ENCODE peak calls at places on chromosomes 13 and 19, in five cellular contexts. F is heart right ventricle; W is IMR-90; B is CD8-positive, alpha-beta memory T cell; T is heart left ventricle. R is an unnamed sample.

GRCh38 chr13:60410299-60410698 is 13.3 kb downstream of the TDRD3 start:
- DNase-seq in B (no peak), F (no peak), W (no peak), T (no peak), R (no peak)

GRCh38 chr19:35975608-35976214 is 19.3 kb upstream of the SDHAF1 start:
- DNase-seq in T (no peak), W (peak; percentile 26), F (no peak), B (no peak), R (no peak)

GRCh38 chr19:38978315-38978689 is 2.8 kb upstream of the FBXO17 start:
- DNase-seq in T (no peak), F (no peak), W (no peak), B (no peak), R (no peak)

GRCh38 chr19:55229789-55230182 is 1.2 kb upstream of the TMEM86B start:
- DNase-seq in B (no peak), F (no peak), T (peak; percentile 14), W (no peak), R (no peak)

GRCh38 chr19:10335149-10336053 is 2.1 kb upstream of the RAVER1 start:
- DNase-seq in W (no peak), F (peak; percentile 58), T (peak; percentile 38), B (no peak), R (no peak)

GRCh38 chr13:73465629-73465974 is 406.8 kb downstream of the KLF5 start:
- DNase-seq in W (peak; percentile 42), F (no peak), B (no peak), T (no peak), R (no peak)

GRCh38 chr19:47713046-47714021 is at the start of gene EHD2:
- DNase-seq in W (peak; percentile 76), F (peak; percentile 86), T (peak; percentile 84), B (peak; percentile 37), R (peak; percentile 85)

GRCh38 chr13:66559093-66559492 is 671.0 kb downstream of the PCDH9 start:
- DNase-seq in T (no peak), W (peak; percentile 72), B (no peak), F (no peak), R (no peak)

GRCh38 chr19:11225815-11226214 is 13.6 kb upstream of the ANGPTL8 start:
- DNase-seq in B (no peak), F (no peak), W (no peak), T (no peak), R (no peak)

GRCh38 chr13:19888799-19889198 is 25.4 kb upstream of the ZMYM5 start:
- DNase-seq in B (no peak), W (peak; percentile 38), T (no peak), F (no peak), R (no peak)

GRCh38 chr13:37995052-37995451 is 125.5 kb upstream of the TRPC4 start:
- DNase-seq in B (no peak), T (no peak), W (peak; percentile 0), F (no peak), R (no peak)

DNA sequence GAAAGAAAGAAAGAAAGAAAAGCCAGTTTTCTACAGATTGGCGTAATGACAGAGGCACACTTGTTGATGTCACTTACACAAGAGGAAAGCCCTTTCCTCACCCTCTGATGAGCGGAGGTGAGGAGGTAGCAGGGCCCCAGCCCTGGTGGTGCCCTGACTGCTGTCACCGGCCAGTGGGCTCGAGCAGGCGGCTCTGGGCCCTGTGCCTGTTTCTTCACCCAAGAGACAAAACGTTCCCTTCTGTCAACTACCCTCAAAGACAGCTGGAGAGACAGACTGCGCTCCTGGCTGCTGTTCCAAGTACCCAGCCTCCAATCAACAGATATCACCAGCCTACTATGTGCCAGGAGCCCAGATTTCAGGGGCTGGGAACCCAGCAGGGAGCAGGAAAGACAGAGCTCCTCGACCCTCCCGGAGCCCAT is 10.1 kb downstream of the EPS15L1 start:
- DNase-seq in B (no peak), T (peak; percentile 88), F (peak; percentile 74), W (no peak), R (no peak)
- H3K4me1 ChIP-seq in B (peaks cover 29% of the 10 kb centered on the region), T (peaks cover 66% of the 10 kb centered on the region), F (peaks cover 86% of the 10 kb centered on the region), W (peaks cover 27% of the 10 kb centered on the region), R (peaks cover 66% of the 10 kb centered on the region)

GRCh38 chr13:46662690-46663089 is 109.7 kb downstream of the LRCH1 start:
- DNase-seq in T (no peak), W (no peak), B (no peak), F (no peak), R (no peak)

GRCh38 chr13:46663216-46663615 is 110.2 kb downstream of the LRCH1 start:
- DNase-seq in T (no peak), F (no peak), W (no peak), B (no peak), R (no peak)

GRCh38 chr13:46660859-46661258 is 107.9 kb downstream of the LRCH1 start:
- DNase-seq in W (no peak), B (no peak), F (no peak), T (no peak), R (no peak)

GRCh38 chr13:46659413-46660065 is 106.6 kb downstream of the LRCH1 start:
- DNase-seq in F (no peak), B (no peak), T (no peak), W (no peak), R (no peak)

GRCh38 chr13:46660408-46660807 is 107.4 kb downstream of the LRCH1 start:
- DNase-seq in F (no peak), W (no peak), T (no peak), B (no peak), R (no peak)
- H3K4me1 ChIP-seq in F (peaks cover 70% of the 10 kb centered on the region), W (peaks cover 6% of the 10 kb centered on the region), T (peaks cover 43% of the 10 kb centered on the region), B (peaks cover 12% of the 10 kb centered on the region), R (peaks cover 22% of the 10 kb centered on the region)

GRCh38 chr13:112719556-112719955 is 29.7 kb downstream of the ATP11A start:
- DNase-seq in W (no peak), B (no peak), F (no peak), T (no peak), R (no peak)
- H3K4me1 ChIP-seq in W (peaks cover 13% of the 10 kb centered on the region), B (no peaks in the 10 kb centered on the region), F (peaks cover 47% of the 10 kb centered on the region), T (peaks cover 11% of the 10 kb centered on the region), R (no peaks in the 10 kb centered on the region)

GRCh38 chr19:44649578-44650145 is 6.0 kb downstream of the PVR start:
- DNase-seq in T (no peak), W (no peak), B (no peak), F (peak; percentile 28), R (peak; percentile 37)
- H3K4me1 ChIP-seq in T (peaks cover 31% of the 10 kb centered on the region), W (peaks cover 16% of the 10 kb centered on the region), B (no peaks in the 10 kb centered on the region), F (peaks cover 51% of the 10 kb centered on the region), R (peaks cover 42% of the 10 kb centered on the region)

GRCh38 chr19:17754634-17755532 is 3.6 kb downstream of the FCHO1 start:
- DNase-seq in B (no peak), W (no peak), F (no peak), T (no peak), R (peak; percentile 80)
- H3K4me1 ChIP-seq in B (peaks cover 40% of the 10 kb centered on the region), W (no peaks in the 10 kb centered on the region), F (peaks cover 5% of the 10 kb centered on the region), T (no peaks in the 10 kb centered on the region), R (peaks cover 76% of the 10 kb centered on the region)

GRCh38 chr13:35785563-35786327 is 309.3 kb upstream of the MAB21L1 start:
- DNase-seq in T (no peak), B (no peak), F (no peak), W (no peak), R (no peak)
- H3K4me1 ChIP-seq in T (no peaks in the 10 kb centered on the region), B (no peaks in the 10 kb centered on the region), F (no peaks in the 10 kb centered on the region), W (no peaks in the 10 kb centered on the region), R (no peaks in the 10 kb centered on the region)

DNA sequence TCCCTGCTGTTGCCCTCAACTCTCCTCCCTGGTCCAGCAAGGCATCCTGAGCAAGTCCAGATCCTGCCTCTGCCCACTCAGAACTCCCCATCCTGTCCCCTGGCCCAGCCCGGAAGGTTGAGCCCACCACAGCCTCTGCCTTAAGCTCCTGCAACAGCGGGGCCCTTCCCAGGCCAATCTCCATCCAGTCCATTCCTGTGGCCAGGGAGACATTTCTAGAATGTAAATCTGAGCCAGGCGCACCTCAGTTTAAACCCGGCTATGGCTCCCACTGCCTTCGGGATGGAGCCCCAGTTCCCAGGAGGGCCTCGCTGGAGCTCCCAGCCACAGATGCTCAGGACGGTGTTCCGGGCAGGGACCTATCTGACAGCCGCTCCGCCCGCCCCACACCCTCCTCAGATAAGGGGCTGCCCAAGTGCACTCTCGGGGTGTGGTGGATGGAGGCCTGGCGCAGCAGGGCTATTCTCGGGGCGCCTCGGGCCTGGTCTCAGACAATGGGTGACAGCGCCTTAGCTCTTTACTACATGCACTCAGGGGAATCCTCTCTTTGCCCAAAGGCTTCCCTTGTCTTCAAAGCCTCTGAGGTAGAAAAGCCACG is 5.3 kb downstream of the TRAPPC6A start:
- DNase-seq in T (no peak), W (no peak), B (no peak), F (no peak), R (no peak)
- H3K4me1 ChIP-seq in T (peaks cover 16% of the 10 kb centered on the region), W (peaks cover 2% of the 10 kb centered on the region), B (peaks cover 60% of the 10 kb centered on the region), F (peaks cover 32% of the 10 kb centered on the region), R (peaks cover 57% of the 10 kb centered on the region)

DNA sequence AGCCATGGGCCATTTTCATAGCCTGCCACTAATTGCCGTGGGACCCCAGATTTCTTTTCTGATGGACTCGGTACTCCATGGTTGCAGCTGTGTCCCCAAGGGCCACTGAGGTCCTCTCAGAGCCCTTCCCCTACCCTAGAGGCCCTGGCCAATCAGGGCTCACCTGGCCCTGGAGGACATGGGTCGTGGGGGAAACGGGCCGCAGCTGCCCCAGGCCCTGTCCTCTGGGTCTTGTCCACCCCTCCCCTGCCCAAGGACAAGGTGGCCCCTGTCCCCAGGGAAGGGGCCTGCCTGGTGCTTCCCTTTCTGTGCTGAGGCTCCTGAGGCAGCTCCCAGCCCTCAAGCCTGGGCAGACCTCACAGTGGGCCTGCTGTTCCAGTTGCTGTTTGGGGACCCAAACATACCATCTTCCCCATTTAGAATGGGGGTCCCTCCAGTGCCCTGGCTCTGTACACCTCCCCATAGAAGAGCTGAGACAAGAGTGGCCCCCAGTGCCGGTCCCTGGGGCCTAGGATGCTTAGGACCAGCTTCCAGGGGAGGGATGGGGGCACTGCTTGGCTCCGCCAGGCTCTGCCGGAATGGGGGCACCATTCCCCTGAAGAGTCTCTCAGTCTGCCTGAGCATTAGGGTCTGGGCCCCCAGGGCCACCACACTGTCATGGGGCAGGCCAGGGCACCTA is 3.2 kb downstream of the RAB11B start:
- DNase-seq in F (no peak), W (no peak), B (no peak), T (no peak), R (no peak)
- H3K4me1 ChIP-seq in F (peaks cover 84% of the 10 kb centered on the region), W (peaks cover 18% of the 10 kb centered on the region), B (peaks cover 23% of the 10 kb centered on the region), T (peaks cover 75% of the 10 kb centered on the region), R (peaks cover 70% of the 10 kb centered on the region)

GRCh38 chr13:41766439-41766838 is 194.5 kb downstream of the VWA8 start:
- DNase-seq in W (no peak), T (no peak), B (no peak), F (no peak), R (no peak)

GRCh38 chr13:41767801-41768200 is 193.1 kb downstream of the VWA8 start:
- DNase-seq in W (peak; percentile 15), B (no peak), F (no peak), T (no peak), R (no peak)

GRCh38 chr13:41764558-41764957 is 196.4 kb downstream of the VWA8 start:
- DNase-seq in B (no peak), T (no peak), W (no peak), F (no peak), R (no peak)

GRCh38 chr13:41765020-41765419 is 195.9 kb downstream of the VWA8 start:
- DNase-seq in W (no peak), F (no peak), T (no peak), B (no peak), R (no peak)

DNA sequence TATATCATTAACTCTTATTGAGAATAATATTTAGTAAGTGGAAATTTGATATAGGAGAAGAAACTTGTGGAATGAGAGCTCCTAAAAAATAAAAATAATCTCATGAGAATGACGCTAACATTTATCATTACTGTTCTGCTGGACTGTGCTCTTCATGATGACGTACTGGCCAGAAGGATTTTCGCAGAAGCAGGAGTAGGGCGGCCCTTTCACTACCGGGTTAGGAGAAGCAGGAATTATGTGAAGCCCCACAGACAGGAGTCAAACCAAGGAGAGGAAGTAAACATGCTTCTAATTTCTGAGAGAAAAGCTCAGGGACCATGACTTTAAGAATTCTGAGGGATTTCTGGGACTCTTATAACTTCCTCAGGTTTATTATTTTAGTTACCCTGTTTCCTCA is 195.1 kb downstream of the VWA8 start:
- DNase-seq in F (no peak), T (no peak), W (no peak), B (no peak), R (no peak)
- H3K4me1 ChIP-seq in F (peaks cover 15% of the 10 kb centered on the region), T (no peaks in the 10 kb centered on the region), W (peaks cover 5% of the 10 kb centered on the region), B (no peaks in the 10 kb centered on the region), R (peaks cover 10% of the 10 kb centered on the region)